ENCODE peak calls at places on chromosome 1, in seven cellular contexts. H is upper lobe of left lung, P is prostate gland, B is transverse colon, E is GM23338, X is breast epithelium, J is GM12891. G is an unnamed sample.

GRCh38 chr1:37477198-37477931 is 3.0 kb downstream of the ZC3H12A start:
- DNase-seq in J (peak), X (no peak), B (peak), P (no peak), H (peak), E (peak), G (no peak)

GRCh38 chr1:20867847-20868246 is 80.7 kb upstream of the HP1BP3 start:
- DNase-seq in J (no peak), P (no peak), X (no peak), B (no peak), H (no peak), E (no peak), G (no peak)

GRCh38 chr1:166200743-166201142 is 33.9 kb upstream of the FAM78B start:
- DNase-seq in P (no peak), E (no peak), J (no peak), X (no peak), B (no peak), H (no peak), G (no peak)

GRCh38 chr1:183272390-183272801 is 86.3 kb downstream of the LAMC2 start:
- DNase-seq in H (no peak), B (no peak), X (no peak), P (no peak), E (no peak), J (no peak), G (no peak)

GRCh38 chr1:29671957-29672356 is 435.6 kb downstream of the PTPRU start:
- DNase-seq in B (no peak), E (no peak), J (no peak), X (no peak), H (peak), P (no peak), G (no peak)

GRCh38 chr1:170836146-170836545 is 99.2 kb upstream of the MROH9 start:
- DNase-seq in P (no peak), H (no peak), J (no peak), B (no peak), X (no peak), E (no peak), G (no peak)

GRCh38 chr1:202289009-202289408 is 52.7 kb downstream of the UBE2T start:
- DNase-seq in P (no peak), X (no peak), H (no peak), E (no peak), B (no peak), J (no peak), G (no peak)

GRCh38 chr1:54952950-54953718 is 27.3 kb upstream of the TMEM61 start:
- DNase-seq in J (no peak), E (no peak), X (no peak), P (no peak), H (peak), B (no peak), G (no peak)

GRCh38 chr1:23803674-23804073 is 3.1 kb upstream of the GALE start:
- DNase-seq in B (no peak), X (no peak), J (no peak), H (no peak), E (no peak), P (no peak), G (no peak)

GRCh38 chr1:220227393-220227792 is 44.9 kb downstream of the RAB3GAP2 start:
- DNase-seq in P (no peak), E (no peak), J (no peak), B (no peak), X (no peak), H (no peak), G (no peak)

GRCh38 chr1:234838182-234838581 is 228.2 kb upstream of the IRF2BP2 start:
- DNase-seq in H (no peak), P (no peak), X (no peak), J (no peak), B (no peak), E (no peak), G (no peak)

GRCh38 chr1:53636621-53637171 is 102.3 kb downstream of the GLIS1 start:
- DNase-seq in P (no peak), H (peak), B (no peak), J (no peak), X (peak), E (no peak), G (peak)

GRCh38 chr1:33388989-33389771 is 41.7 kb downstream of the PHC2 start:
- DNase-seq in J (no peak), X (no peak), P (no peak), E (no peak), B (no peak), H (no peak), G (no peak)

GRCh38 chr1:15213333-15213732 is 33.7 kb upstream of the FHAD1 start:
- DNase-seq in B (no peak), X (no peak), E (no peak), H (no peak), P (no peak), J (no peak), G (no peak)

GRCh38 chr1:228212415-228212965 is 4.6 kb downstream of the OBSCN start:
- DNase-seq in B (no peak), P (no peak), X (no peak), J (no peak), E (peak), H (no peak), G (no peak)

GRCh38 chr1:53639251-53639721 is 99.7 kb downstream of the GLIS1 start:
- DNase-seq in X (peak), B (no peak), E (peak), J (no peak), H (peak), P (no peak), G (peak)

GRCh38 chr1:55277377-55278130 is 62.4 kb upstream of the USP24 start:
- DNase-seq in E (peak), B (peak), X (peak), J (no peak), P (peak), H (peak), G (peak)

GRCh38 chr1:41367102-41367537 is 5.9 kb downstream of the FOXO6 start:
- DNase-seq in E (peak), X (no peak), J (no peak), P (no peak), B (no peak), H (no peak), G (no peak)

GRCh38 chr1:24392982-24393645 is 20.5 kb downstream of the STPG1 start:
- DNase-seq in P (no peak), H (no peak), J (no peak), B (no peak), X (no peak), E (no peak), G (no peak)

GRCh38 chr1:204746838-204747442 is 61.4 kb upstream of the LRRN2 start:
- DNase-seq in E (peak), P (peak), X (no peak), B (peak), J (peak), H (peak), G (no peak)

GRCh38 chr1:29590583-29591555 is 354.5 kb downstream of the PTPRU start:
- DNase-seq in P (no peak), B (no peak), J (no peak), H (no peak), E (no peak), X (no peak), G (no peak)

GRCh38 chr1:227140376-227140775 is 177.9 kb downstream of the CDC42BPA start:
- DNase-seq in E (peak), H (no peak), X (no peak), J (no peak), B (no peak), P (no peak), G (no peak)

GRCh38 chr1:192698731-192699130 is 62.8 kb downstream of the RGS13 start:
- DNase-seq in P (no peak), E (no peak), B (no peak), J (no peak), X (no peak), H (no peak), G (no peak)

GRCh38 chr1:43468403-43468802 is 14.7 kb upstream of the HYI start:
- DNase-seq in X (no peak), E (no peak), H (no peak), J (no peak), P (no peak), B (no peak), G (no peak)

GRCh38 chr1:245332513-245332912 is 177.7 kb downstream of the KIF26B start:
- DNase-seq in X (no peak), J (no peak), E (no peak), H (no peak), P (no peak), B (no peak), G (no peak)

GRCh38 chr1:178818416-178818815 is 52.5 kb downstream of the ANGPTL1 start:
- DNase-seq in E (no peak), P (no peak), H (no peak), J (no peak), B (no peak), X (no peak), G (no peak)

GRCh38 chr1:17736625-17737024 is 18.5 kb upstream of the ACTL8 start:
- DNase-seq in P (no peak), X (no peak), H (no peak), J (no peak), E (peak), B (no peak), G (no peak)

GRCh38 chr1:21220815-21221214 is 44.1 kb upstream of the EIF4G3 start:
- DNase-seq in X (no peak), P (no peak), H (no peak), B (no peak), J (no peak), E (no peak), G (no peak)

GRCh38 chr1:108686609-108687313 is 5.3 kb upstream of the PRPF38B start:
- DNase-seq in H (no peak), E (no peak), X (no peak), B (no peak), J (no peak), P (no peak), G (no peak)

GRCh38 chr1:161487483-161487827 is 17.8 kb upstream of the FCGR2A start:
- DNase-seq in E (no peak), X (no peak), H (peak), P (no peak), B (peak), J (no peak), G (no peak)

GRCh38 chr1:9111957-9112356 is 16.9 kb downstream of the GPR157 start:
- DNase-seq in P (no peak), E (no peak), X (peak), J (no peak), B (peak), H (no peak), G (peak)

GRCh38 chr1:190436615-190437014 is 41.0 kb downstream of the BRINP3 start:
- DNase-seq in E (no peak), X (no peak), B (no peak), P (no peak), J (no peak), H (no peak), G (no peak)

GRCh38 chr1:9473032-9473792 is 66.1 kb upstream of the SLC25A33 start:
- DNase-seq in P (no peak), X (peak), J (no peak), H (peak), B (peak), E (no peak), G (peak)

GRCh38 chr1:205578780-205579571 is 52.8 kb downstream of the ELK4 start:
- DNase-seq in B (peak), X (no peak), E (peak), J (no peak), H (no peak), P (no peak), G (peak)

GRCh38 chr1:15902882-15903281 is 55.4 kb downstream of the SPEN start:
- DNase-seq in E (no peak), B (no peak), X (no peak), J (no peak), P (no peak), H (no peak), G (no peak)

GRCh38 chr1:101360506-101360905 is 123.7 kb downstream of the S1PR1 start:
- DNase-seq in X (no peak), B (no peak), H (no peak), P (no peak), J (no peak), E (no peak), G (no peak)

DNA sequence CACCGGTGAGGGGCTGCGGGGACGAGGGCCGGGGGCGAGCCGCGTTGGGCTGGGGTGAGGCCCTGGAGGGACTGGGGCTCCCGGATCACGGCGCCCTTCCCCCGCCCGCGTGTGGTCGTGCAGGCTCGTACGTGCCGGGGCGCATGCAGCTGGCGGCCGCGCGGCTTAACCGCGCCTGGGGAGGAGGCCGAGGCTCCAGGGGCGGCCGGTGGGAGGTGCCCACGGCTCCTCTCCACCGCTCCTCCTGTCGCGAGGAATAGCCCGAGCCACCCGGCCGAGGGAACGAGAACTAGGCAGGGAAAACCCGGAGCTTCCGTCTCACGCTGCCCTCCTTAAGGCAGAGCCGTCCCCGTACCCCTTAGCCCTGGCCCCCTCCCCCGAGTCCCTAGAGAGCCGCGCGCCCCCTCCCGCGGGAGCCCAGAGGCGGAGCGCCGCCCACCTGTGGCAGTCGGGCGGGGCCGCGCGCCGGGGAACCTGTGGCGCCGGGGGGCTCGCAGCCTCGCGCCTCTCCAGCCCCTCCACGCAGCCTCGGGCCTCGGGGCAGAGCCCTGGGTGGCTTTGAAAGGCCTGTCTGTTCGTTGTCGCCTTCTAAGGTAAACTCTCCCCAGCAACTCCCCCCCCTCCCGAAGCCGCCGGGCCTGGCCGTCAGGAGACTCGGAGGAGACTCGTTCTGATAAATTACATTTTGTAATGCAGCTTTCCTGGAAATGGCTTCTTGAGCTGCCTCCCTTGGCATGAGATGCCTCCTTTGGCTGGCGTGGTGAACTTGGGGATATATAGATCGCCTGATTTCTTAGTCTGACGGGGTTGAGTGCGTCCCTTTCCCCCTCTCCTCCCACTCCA is 766 bp downstream of the AK4 start:
- DNase-seq in J (peak), E (peak), B (peak), H (peak), P (peak), X (no peak), G (peak)
- TF ChIP-seq POLR2AphosphoS5 in J (no peak), E (peak), B (no peak), H (no peak), P (peak), X (no peak), G (no peak)

DNA sequence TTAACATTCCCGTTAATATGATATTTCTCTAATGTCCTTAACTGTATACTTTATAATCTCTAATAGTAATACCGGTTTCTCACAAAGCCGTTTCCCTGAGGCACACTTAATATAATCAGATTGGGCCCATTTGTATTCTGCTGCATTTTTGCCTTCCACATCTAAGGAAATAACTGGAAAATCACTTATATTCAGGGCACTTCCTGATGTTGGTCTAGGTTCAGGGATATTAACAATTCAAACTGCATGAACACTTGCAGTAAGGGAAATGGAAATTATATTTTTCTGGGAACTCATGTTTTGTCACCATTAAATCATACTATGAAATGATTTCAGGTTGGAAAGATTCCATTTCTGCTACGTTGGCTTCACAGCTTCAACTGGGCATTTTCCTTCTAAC is 119.8 kb downstream of the TPR start:
- DNase-seq in B (no peak), X (no peak), E (no peak), J (no peak), H (no peak), P (no peak), G (no peak)
- TF ChIP-seq POLR2AphosphoS5 in B (no peak), X (no peak), E (no peak), J (no peak), H (no peak), P (no peak), G (no peak)

GRCh38 chr1:6634278-6635052 is 9.8 kb downstream of the THAP3 start:
- DNase-seq in B (peak), J (peak), E (peak), X (no peak), H (peak), P (peak), G (peak)
- TF ChIP-seq POLR2AphosphoS5 in B (peak), J (no peak), E (no peak), X (no peak), H (no peak), P (peak), G (peak)

DNA sequence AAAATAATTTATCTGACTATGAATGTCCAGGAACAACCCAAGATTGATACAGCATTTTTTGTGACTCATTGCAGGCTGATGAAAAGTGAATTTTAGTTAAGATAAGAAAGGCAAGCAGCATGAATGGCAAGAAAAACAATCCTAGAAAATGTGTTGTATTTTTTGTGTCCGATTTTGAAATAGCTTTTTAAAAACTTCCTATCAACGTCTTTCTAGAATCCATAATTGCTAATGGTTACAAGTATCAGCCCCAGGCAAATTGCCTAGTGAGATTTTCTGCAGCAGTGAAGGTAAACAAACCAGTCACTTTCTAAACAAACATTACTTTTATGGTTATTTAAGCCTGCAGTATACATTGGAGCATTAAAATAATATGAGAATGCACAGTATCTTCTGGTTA is 251.7 kb downstream of the PTPRC start:
- DNase-seq in P (no peak), J (no peak), B (no peak), H (no peak), X (no peak), E (no peak), G (no peak)
- TF ChIP-seq POLR2AphosphoS5 in P (no peak), J (no peak), B (no peak), H (no peak), X (no peak), E (no peak), G (no peak)

GRCh38 chr1:56491441-56491840 is 87.9 kb downstream of the PLPP3 start:
- DNase-seq in J (no peak), X (no peak), E (no peak), B (no peak), H (no peak), P (no peak), G (no peak)
- TF ChIP-seq POLR2AphosphoS5 in J (no peak), X (peak), E (no peak), B (no peak), H (no peak), P (peak), G (no peak)

GRCh38 chr1:87965193-87965592 is 636.5 kb downstream of the LMO4 start:
- DNase-seq in E (no peak), P (no peak), H (no peak), X (no peak), B (no peak), J (no peak), G (no peak)

GRCh38 chr1:87963566-87963965 is 634.9 kb downstream of the LMO4 start:
- DNase-seq in H (no peak), B (no peak), X (no peak), J (no peak), E (no peak), P (no peak), G (no peak)

GRCh38 chr1:87972818-87973217 is 644.1 kb downstream of the LMO4 start:
- DNase-seq in J (no peak), H (no peak), X (no peak), B (no peak), E (no peak), P (no peak), G (no peak)

GRCh38 chr1:87969040-87969439 is 640.4 kb downstream of the LMO4 start:
- DNase-seq in X (no peak), H (no peak), B (no peak), E (no peak), J (no peak), P (no peak), G (no peak)

GRCh38 chr1:87968259-87968955 is 639.7 kb downstream of the LMO4 start:
- DNase-seq in H (no peak), P (no peak), J (no peak), X (no peak), B (peak), E (peak), G (peak)
- TF ChIP-seq POLR2AphosphoS5 in H (no peak), P (no peak), J (no peak), X (no peak), B (no peak), E (no peak), G (peak)

GRCh38 chr1:213997772-213998107 is 10.0 kb downstream of the PROX1 start:
- DNase-seq in B (no peak), H (no peak), X (no peak), E (no peak), P (no peak), J (no peak), G (no peak)

GRCh38 chr1:213997031-213997771 is 9.4 kb downstream of the PROX1 start:
- DNase-seq in P (no peak), B (no peak), J (no peak), X (no peak), H (no peak), E (no peak), G (no peak)

GRCh38 chr1:214002060-214002459 is 14.3 kb downstream of the PROX1 start:
- DNase-seq in X (no peak), J (no peak), H (no peak), B (no peak), E (no peak), P (no peak), G (no peak)

GRCh38 chr1:214002472-214002871 is 14.7 kb downstream of the PROX1 start:
- DNase-seq in X (no peak), H (no peak), B (no peak), E (no peak), P (no peak), J (no peak), G (no peak)

GRCh38 chr1:213999732-214000131 is 12.0 kb downstream of the PROX1 start:
- DNase-seq in B (no peak), P (no peak), H (no peak), E (no peak), J (no peak), X (no peak), G (no peak)
- TF ChIP-seq POLR2AphosphoS5 in B (no peak), P (no peak), H (no peak), E (no peak), J (no peak), X (no peak), G (no peak)